ENCODE peak calls at places on chromosomes 12 and 14, in eight cellular contexts. One of them, this sample, is unnamed.

GRCh38 chr12:127558363-127558762 is 708.6 kb upstream of the TMEM132C start:
- DNase-seq in fibroblast of lung: no peak
- DNase-seq in A172: no peak
- DNase-seq in activated CD4-positive, alpha-beta T cell treated with anti-CD3 and anti-CD28 coated beads, Interleukin-2, amount 50 U/mL, for 24 hours: no peak
- DNase-seq in CD4-positive, CD25-positive, alpha-beta regulatory T cell: no peak
- DNase-seq in ovary: no peak
- DNase-seq in activated effector memory CD4-positive, alpha-beta T cell treated with Interleukin-2 at 50 U/mL for 16 hours: no peak
- DNase-seq in AG04450: no peak
- DNase-seq in this sample: no peak

GRCh38 chr14:62468946-62469345 is 576.3 kb downstream of the KCNH5 start:
- DNase-seq in A172: no peak
- DNase-seq in CD4-positive, CD25-positive, alpha-beta regulatory T cell: no peak
- DNase-seq in fibroblast of lung: no peak
- DNase-seq in ovary: no peak
- DNase-seq in activated CD4-positive, alpha-beta T cell treated with anti-CD3 and anti-CD28 coated beads, Interleukin-2, amount 50 U/mL, for 24 hours: no peak
- DNase-seq in activated effector memory CD4-positive, alpha-beta T cell treated with Interleukin-2 at 50 U/mL for 16 hours: no peak
- DNase-seq in AG04450: no peak
- DNase-seq in this sample: no peak

GRCh38 chr14:61388173-61388975 is 67.0 kb downstream of the PRKCH start:
- DNase-seq in activated CD4-positive, alpha-beta T cell treated with anti-CD3 and anti-CD28 coated beads, Interleukin-2, amount 50 U/mL, for 24 hours: peak
- DNase-seq in A172: peak
- DNase-seq in CD4-positive, CD25-positive, alpha-beta regulatory T cell: peak
- DNase-seq in ovary: no peak
- DNase-seq in fibroblast of lung: no peak
- DNase-seq in AG04450: no peak
- DNase-seq in activated effector memory CD4-positive, alpha-beta T cell treated with Interleukin-2 at 50 U/mL for 16 hours: no peak
- DNase-seq in this sample: no peak

GRCh38 chr12:111056618-111057521 is 136.5 kb upstream of the MYL2 start:
- DNase-seq in AG04450: no peak
- DNase-seq in A172: peak
- DNase-seq in ovary: no peak
- DNase-seq in activated CD4-positive, alpha-beta T cell treated with anti-CD3 and anti-CD28 coated beads, Interleukin-2, amount 50 U/mL, for 24 hours: peak
- DNase-seq in activated effector memory CD4-positive, alpha-beta T cell treated with Interleukin-2 at 50 U/mL for 16 hours: peak
- DNase-seq in CD4-positive, CD25-positive, alpha-beta regulatory T cell: peak
- DNase-seq in fibroblast of lung: no peak
- DNase-seq in this sample: no peak

GRCh38 chr12:112130461-112130998 is 5.2 kb downstream of the TRAFD1 start:
- DNase-seq in CD4-positive, CD25-positive, alpha-beta regulatory T cell: peak
- DNase-seq in activated effector memory CD4-positive, alpha-beta T cell treated with Interleukin-2 at 50 U/mL for 16 hours: no peak
- DNase-seq in fibroblast of lung: peak
- DNase-seq in AG04450: no peak
- DNase-seq in ovary: no peak
- DNase-seq in activated CD4-positive, alpha-beta T cell treated with anti-CD3 and anti-CD28 coated beads, Interleukin-2, amount 50 U/mL, for 24 hours: no peak
- DNase-seq in A172: peak
- DNase-seq in this sample: peak

GRCh38 chr12:54870617-54871016 is 16.3 kb downstream of the MUCL1 start:
- DNase-seq in activated CD4-positive, alpha-beta T cell treated with anti-CD3 and anti-CD28 coated beads, Interleukin-2, amount 50 U/mL, for 24 hours: no peak
- DNase-seq in AG04450: no peak
- DNase-seq in fibroblast of lung: no peak
- DNase-seq in CD4-positive, CD25-positive, alpha-beta regulatory T cell: no peak
- DNase-seq in A172: no peak
- DNase-seq in ovary: no peak
- DNase-seq in activated effector memory CD4-positive, alpha-beta T cell treated with Interleukin-2 at 50 U/mL for 16 hours: no peak
- DNase-seq in this sample: no peak

GRCh38 chr14:73235531-73236155 is 1.7 kb upstream of the PAPLN start:
- DNase-seq in AG04450: no peak
- DNase-seq in A172: no peak
- DNase-seq in activated CD4-positive, alpha-beta T cell treated with anti-CD3 and anti-CD28 coated beads, Interleukin-2, amount 50 U/mL, for 24 hours: no peak
- DNase-seq in fibroblast of lung: peak
- DNase-seq in activated effector memory CD4-positive, alpha-beta T cell treated with Interleukin-2 at 50 U/mL for 16 hours: no peak
- DNase-seq in ovary: peak
- DNase-seq in CD4-positive, CD25-positive, alpha-beta regulatory T cell: no peak
- DNase-seq in this sample: no peak

GRCh38 chr12:50282581-50283229 is 615 bp downstream of the LIMA1 start:
- DNase-seq in activated CD4-positive, alpha-beta T cell treated with anti-CD3 and anti-CD28 coated beads, Interleukin-2, amount 50 U/mL, for 24 hours: no peak
- DNase-seq in AG04450: peak
- DNase-seq in fibroblast of lung: peak
- DNase-seq in activated effector memory CD4-positive, alpha-beta T cell treated with Interleukin-2 at 50 U/mL for 16 hours: no peak
- DNase-seq in ovary: no peak
- DNase-seq in CD4-positive, CD25-positive, alpha-beta regulatory T cell: no peak
- DNase-seq in A172: no peak
- DNase-seq in this sample: no peak

GRCh38 chr12:45615268-45615667 is 114.2 kb upstream of the ARID2 start:
- DNase-seq in activated effector memory CD4-positive, alpha-beta T cell treated with Interleukin-2 at 50 U/mL for 16 hours: no peak
- DNase-seq in activated CD4-positive, alpha-beta T cell treated with anti-CD3 and anti-CD28 coated beads, Interleukin-2, amount 50 U/mL, for 24 hours: no peak
- DNase-seq in A172: peak
- DNase-seq in CD4-positive, CD25-positive, alpha-beta regulatory T cell: no peak
- DNase-seq in AG04450: peak
- DNase-seq in ovary: no peak
- DNase-seq in fibroblast of lung: peak
- DNase-seq in this sample: peak

GRCh38 chr12:105382771-105383632 is 52.5 kb downstream of the C12orf75 start:
- DNase-seq in activated effector memory CD4-positive, alpha-beta T cell treated with Interleukin-2 at 50 U/mL for 16 hours: no peak
- DNase-seq in activated CD4-positive, alpha-beta T cell treated with anti-CD3 and anti-CD28 coated beads, Interleukin-2, amount 50 U/mL, for 24 hours: peak
- DNase-seq in AG04450: peak
- DNase-seq in fibroblast of lung: peak
- DNase-seq in ovary: no peak
- DNase-seq in A172: peak
- DNase-seq in CD4-positive, CD25-positive, alpha-beta regulatory T cell: peak
- DNase-seq in this sample: peak

GRCh38 chr12:101619026-101619827 is 24.5 kb downstream of the MYBPC1 start:
- DNase-seq in AG04450: no peak
- DNase-seq in fibroblast of lung: no peak
- DNase-seq in CD4-positive, CD25-positive, alpha-beta regulatory T cell: no peak
- DNase-seq in activated CD4-positive, alpha-beta T cell treated with anti-CD3 and anti-CD28 coated beads, Interleukin-2, amount 50 U/mL, for 24 hours: no peak
- DNase-seq in ovary: no peak
- DNase-seq in A172: no peak
- DNase-seq in activated effector memory CD4-positive, alpha-beta T cell treated with Interleukin-2 at 50 U/mL for 16 hours: no peak
- DNase-seq in this sample: no peak

GRCh38 chr12:116916714-116917114 is 6.0 kb downstream of the FBXW8 start:
- DNase-seq in CD4-positive, CD25-positive, alpha-beta regulatory T cell: peak
- DNase-seq in A172: peak
- DNase-seq in AG04450: peak
- DNase-seq in fibroblast of lung: peak
- DNase-seq in ovary: no peak
- DNase-seq in activated effector memory CD4-positive, alpha-beta T cell treated with Interleukin-2 at 50 U/mL for 16 hours: peak
- DNase-seq in activated CD4-positive, alpha-beta T cell treated with anti-CD3 and anti-CD28 coated beads, Interleukin-2, amount 50 U/mL, for 24 hours: no peak
- DNase-seq in this sample: peak

This sample was measured in kidney glomerular epithelial cell.